ENCODE peak calls at places on chromosomes 13 and 19, in five cellular contexts. W is H7, D is GM06990, X is endodermal cell, Z is PC-9. G is an unnamed sample.

GRCh38 chr19:15357906-15358305 is 21.7 kb downstream of the AKAP8 start:
- DNase-seq in D (no peak), X (no peak), Z (no peak), W (peak), G (no peak)

GRCh38 chr19:55284405-55285058 is 735 bp downstream of the BRSK1 start:
- DNase-seq in Z (no peak), W (peak), D (no peak), X (peak), G (no peak)

GRCh38 chr13:63161219-63161618 is 1745.6 kb upstream of the PCDH20 start:
- DNase-seq in X (no peak), W (no peak), Z (no peak), D (no peak), G (peak)

GRCh38 chr13:97758317-97758716 is 195.2 kb upstream of the IPO5 start:
- DNase-seq in D (no peak), Z (no peak), W (no peak), X (no peak), G (no peak)

GRCh38 chr13:45207319-45207718 is 6.5 kb upstream of the KCTD4 start:
- DNase-seq in D (no peak), X (no peak), Z (no peak), W (no peak), G (no peak)

GRCh38 chr13:34401741-34402140 is 540.3 kb upstream of the NBEA start:
- DNase-seq in X (no peak), Z (no peak), W (no peak), D (no peak), G (no peak)

GRCh38 chr19:50224986-50225747 is 21.7 kb downstream of the MYH14 start:
- DNase-seq in Z (no peak), W (no peak), D (no peak), X (no peak), G (no peak)

GRCh38 chr13:40401911-40402776 is 264.3 kb downstream of the FOXO1 start:
- DNase-seq in D (peak), X (no peak), W (no peak), Z (peak), G (peak)

GRCh38 chr19:2982556-2982955 is 5.2 kb downstream of the TLE6 start:
- DNase-seq in D (no peak), Z (no peak), W (no peak), X (no peak), G (no peak)

GRCh38 chr19:42057856-42058255 is 12.2 kb downstream of the GRIK5 start:
- DNase-seq in Z (no peak), W (no peak), X (no peak), D (no peak), G (no peak)

GRCh38 chr13:109428146-109428545 is 358.2 kb downstream of the IRS2 start:
- DNase-seq in W (no peak), X (no peak), D (no peak), Z (no peak), G (no peak)

GRCh38 chr19:38544569-38545315 is 73.0 kb downstream of the MAP4K1 start:
- DNase-seq in X (no peak), W (peak), D (no peak), Z (peak), G (peak)

GRCh38 chr13:112464720-112465119 is 88.6 kb downstream of the SPACA7 start:
- DNase-seq in D (no peak), Z (no peak), W (no peak), X (no peak), G (no peak)

GRCh38 chr19:5138606-5139594 is 170.0 kb downstream of the KDM4B start:
- DNase-seq in Z (no peak), D (peak), W (no peak), X (no peak), G (peak)

GRCh38 chr13:65917731-65918130 is 1312.4 kb downstream of the PCDH9 start:
- DNase-seq in X (no peak), D (no peak), W (no peak), Z (no peak), G (no peak)

GRCh38 chr13:28059214-28059613 is 41.2 kb downstream of the FLT3 start:
- DNase-seq in W (peak), X (peak), Z (no peak), D (no peak), G (no peak)

GRCh38 chr13:85710545-85710944 is 88.7 kb downstream of the SLITRK6 start:
- DNase-seq in X (no peak), W (no peak), D (no peak), Z (no peak), G (no peak)

GRCh38 chr13:85709721-85710120 is 89.5 kb downstream of the SLITRK6 start:
- DNase-seq in Z (no peak), W (no peak), X (no peak), D (no peak), G (no peak)

GRCh38 chr13:85709072-85709471 is 90.1 kb downstream of the SLITRK6 start:
- DNase-seq in D (no peak), Z (no peak), X (no peak), W (no peak), G (no peak)
- H3K4me3 ChIP-seq in D (no peak), Z (no peak), X (no peak), W (no peak), G (no peak)

GRCh38 chr19:341386-342127 is 3.0 kb downstream of the MIER2 start:
- DNase-seq in Z (no peak), D (no peak), X (no peak), W (no peak), G (no peak)

GRCh38 chr19:343451-343931 is 1.1 kb downstream of the MIER2 start:
- DNase-seq in D (no peak), X (peak), Z (no peak), W (peak), G (no peak)

GRCh38 chr19:340620-341385 is 3.8 kb downstream of the MIER2 start:
- DNase-seq in D (no peak), X (no peak), W (peak), Z (no peak), G (no peak)

GRCh38 chr19:342801-343421 is 1.7 kb downstream of the MIER2 start:
- DNase-seq in Z (peak), W (no peak), X (no peak), D (no peak), G (peak)

GRCh38 chr19:342128-342455 is 2.5 kb downstream of the MIER2 start:
- DNase-seq in W (no peak), Z (no peak), D (no peak), X (no peak), G (no peak)
- H3K4me3 ChIP-seq in W (no peak), Z (no peak), D (no peak), X (peak), G (peak)

DNA sequence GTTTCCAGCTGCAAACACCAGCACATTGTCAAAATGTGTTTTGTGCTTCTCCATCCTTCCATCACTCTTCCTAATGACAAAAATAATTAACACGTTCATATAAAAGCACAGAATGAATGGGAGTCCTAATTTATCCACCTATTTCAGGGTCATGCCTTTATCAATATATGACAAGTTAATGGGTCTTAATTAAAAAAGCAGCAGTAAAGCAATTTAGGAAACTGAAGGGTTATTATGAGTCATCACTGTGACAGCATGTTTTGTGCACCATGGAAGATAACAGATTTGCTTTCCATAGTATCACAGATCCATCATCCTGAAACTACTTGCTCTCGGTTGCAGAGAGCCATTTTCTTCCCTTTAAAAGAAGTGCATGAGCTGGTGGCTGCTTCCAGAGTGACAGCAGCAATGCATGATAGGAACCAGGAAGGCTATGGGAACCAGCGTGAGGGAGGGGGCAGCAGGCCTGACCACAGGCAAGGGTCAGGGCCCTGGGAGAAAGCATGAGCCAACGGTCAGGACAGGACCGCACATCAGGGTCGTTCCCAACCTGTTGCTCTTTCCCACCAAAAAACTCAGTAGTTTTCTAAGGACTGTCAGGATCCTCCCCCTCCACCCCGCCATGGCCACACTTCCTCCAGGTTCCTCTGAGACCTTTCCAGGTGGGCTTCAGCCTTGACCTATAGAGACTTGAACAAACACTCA is 784.2 kb downstream of the UQCRFS1 start:
- DNase-seq in W (no peak), Z (no peak), X (no peak), D (no peak), G (no peak)
- H3K4me3 ChIP-seq in W (no peak), Z (no peak), X (no peak), D (no peak), G (no peak)

GRCh38 chr13:43074824-43075510 is 51.6 kb downstream of the DNAJC15 start:
- DNase-seq in W (no peak), X (no peak), D (peak), Z (no peak), G (no peak)
- H3K4me3 ChIP-seq in W (no peak), X (peak), D (peak), Z (no peak), G (no peak)

GRCh38 chr13:24680258-24680920 is at the start of gene ATP12A:
- DNase-seq in W (peak), X (peak), Z (no peak), D (no peak), G (no peak)
- H3K4me3 ChIP-seq in W (peak), X (peak), Z (peak), D (peak), G (peak)

GRCh38 chr19:17234911-17235617 is 9.0 kb downstream of the OCEL1 start:
- DNase-seq in X (peak), W (peak), Z (peak), D (peak), G (no peak)
- H3K4me3 ChIP-seq in X (peak), W (peak), Z (peak), D (peak), G (peak)

GRCh38 chr13:80012281-80012680 is 328.6 kb downstream of the SPRY2 start:
- DNase-seq in X (no peak), Z (no peak), D (no peak), W (no peak), G (no peak)

GRCh38 chr13:80010286-80010831 is 330.6 kb downstream of the SPRY2 start:
- DNase-seq in Z (no peak), W (no peak), X (no peak), D (no peak), G (no peak)

GRCh38 chr13:80010846-80011245 is 330.1 kb downstream of the SPRY2 start:
- DNase-seq in X (no peak), W (no peak), D (no peak), Z (no peak), G (no peak)

GRCh38 chr13:80009760-80010159 is 331.2 kb downstream of the SPRY2 start:
- DNase-seq in Z (no peak), D (no peak), X (no peak), W (no peak), G (no peak)

DNA sequence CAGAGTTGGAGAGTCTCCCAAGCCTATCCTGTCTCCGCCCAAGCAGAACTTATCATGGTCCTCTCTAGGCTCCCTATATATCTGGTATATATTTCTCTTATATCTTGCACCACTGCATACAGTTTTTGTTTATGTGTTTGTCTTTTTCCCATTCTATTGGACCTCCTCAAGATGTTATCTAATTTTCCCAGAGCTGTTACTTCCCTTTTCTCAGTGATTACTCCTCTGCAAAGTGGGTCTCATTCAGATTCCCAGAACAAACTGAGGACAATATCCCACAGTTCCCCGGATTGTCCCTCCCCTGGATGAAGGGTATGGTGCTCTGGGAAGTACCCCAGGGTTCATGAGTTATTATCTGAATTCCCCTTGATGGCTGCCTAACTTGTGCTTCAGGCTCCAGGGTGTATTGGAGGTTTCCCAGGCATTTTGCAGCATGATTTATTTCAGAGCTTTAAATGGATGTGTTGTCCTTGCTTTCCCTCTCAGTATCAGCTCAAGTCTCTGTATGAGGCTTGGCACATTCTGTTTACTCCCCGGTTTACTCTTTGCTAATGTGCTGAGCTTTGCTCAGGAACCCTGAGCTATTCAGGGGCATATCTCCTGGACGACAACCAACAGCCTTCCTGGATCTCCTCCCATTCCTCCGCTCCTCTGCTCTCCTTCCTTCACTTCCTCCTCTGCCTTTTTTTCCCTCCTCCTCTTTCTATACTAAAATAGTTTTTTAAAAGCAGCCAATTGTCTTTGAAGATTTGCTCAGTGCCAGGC is 329.3 kb downstream of the SPRY2 start:
- DNase-seq in D (no peak), X (no peak), W (no peak), Z (no peak), G (no peak)
- H3K4me3 ChIP-seq in D (no peak), X (no peak), W (no peak), Z (no peak), G (no peak)

G was measured in skeletal muscle cell.